ENCODE peak calls at places on chromosomes 11 and 22, in ten cellular contexts. M, V, E, K, O, G, I, R, Z and S are unnamed samples.

GRCh38 chr11:61406067-61406466 is 13.7 kb downstream of the TMEM216 start:
- DNase-seq in I (no peak), M (no peak), E (no peak), G (no peak), R (no peak), V (no peak), Z (no peak), O (no peak), K (no peak), S (no peak)

GRCh38 chr11:57566035-57566504 is 1.4 kb downstream of the UBE2L6 start:
- DNase-seq in I (peak; percentile 38), R (no peak), K (peak; percentile 59), E (no peak), G (no peak), O (peak; percentile 57), V (peak; percentile 14), Z (no peak), M (no peak), S (peak; percentile 17)

GRCh38 chr11:69301491-69302401 is 7.8 kb downstream of the MYEOV start:
- DNase-seq in Z (no peak), G (peak; percentile 87), O (peak; percentile 83), K (peak; percentile 79), I (no peak), E (peak; percentile 51), M (no peak), R (no peak), V (no peak), S (no peak)

GRCh38 chr11:48066881-48067800 is 86.8 kb downstream of the PTPRJ start:
- DNase-seq in Z (no peak), M (no peak), V (no peak), O (no peak), R (no peak), K (no peak), E (peak; percentile 43), G (no peak), I (no peak), S (no peak)

GRCh38 chr22:49956418-49956770 is 4.2 kb upstream of the PIM3 start:
- DNase-seq in V (no peak), G (no peak), E (no peak), O (no peak), R (no peak), Z (no peak), I (no peak), K (peak; percentile 54), M (peak; percentile 38), S (no peak)

GRCh38 chr11:9066432-9066925 is 24.9 kb downstream of the SCUBE2 start:
- DNase-seq in I (no peak), E (no peak), K (no peak), R (no peak), Z (no peak), M (no peak), O (no peak), G (no peak), V (no peak), S (no peak)

GRCh38 chr22:43777204-43777671 is 34.9 kb downstream of the EFCAB6 start:
- DNase-seq in K (no peak), E (peak; percentile 5), M (no peak), R (no peak), G (no peak), O (no peak), Z (no peak), I (no peak), V (no peak), S (no peak)

GRCh38 chr11:62980133-62980760 is 4.5 kb downstream of the SLC22A6 start:
- DNase-seq in R (no peak), M (no peak), Z (no peak), I (no peak), K (no peak), E (peak; percentile 37), G (no peak), V (no peak), O (no peak), S (no peak)

GRCh38 chr22:50531546-50532352 is 1.9 kb upstream of the TYMP start:
- DNase-seq in I (peak; percentile 64), E (peak; percentile 56), R (peak; percentile 68), V (peak; percentile 56), Z (peak; percentile 55), G (peak; percentile 83), K (peak; percentile 84), M (peak; percentile 57), O (peak; percentile 84), S (peak; percentile 48)

GRCh38 chr11:72144807-72145565 is 9.5 kb downstream of the FOLR3 start:
- DNase-seq in O (no peak), R (no peak), G (no peak), Z (no peak), E (no peak), I (no peak), V (no peak), M (no peak), K (no peak), S (no peak)

GRCh38 chr22:46121523-46122287 is 28.6 kb upstream of the PPARA start:
- DNase-seq in O (no peak), K (no peak), M (no peak), R (no peak), Z (no peak), E (no peak), G (no peak), I (no peak), V (no peak), S (no peak)

DNA sequence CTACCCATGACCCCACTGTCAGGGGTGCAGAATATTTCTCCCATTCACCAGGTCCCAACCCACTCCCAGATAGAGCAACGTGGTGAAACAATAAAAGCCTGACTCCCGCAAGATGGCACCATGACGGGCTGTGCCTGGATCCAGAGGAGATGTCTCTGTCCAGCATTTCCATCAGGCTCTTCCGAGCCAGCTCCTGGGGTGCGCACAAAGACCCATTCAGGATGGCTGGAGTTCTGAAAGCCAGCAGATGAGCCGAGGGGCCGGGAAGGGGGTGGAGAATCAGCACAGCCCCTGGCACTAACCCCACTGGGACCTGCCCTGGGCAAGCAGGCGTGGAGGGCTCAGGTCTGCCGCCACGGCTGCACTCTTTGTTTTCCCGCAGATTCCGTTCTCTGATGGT is 97.1 kb upstream of the BLID start:
- DNase-seq in M (no peak), I (no peak), O (no peak), Z (no peak), R (no peak), E (no peak), G (no peak), K (no peak), V (no peak), S (no peak)
- H3K4me1 ChIP-seq in M (peaks cover 48% of the 10 kb centered on the region), I (no peaks in the 10 kb centered on the region), O (no peaks in the 10 kb centered on the region), Z (peaks cover 8% of the 10 kb centered on the region), R (peaks cover 4% of the 10 kb centered on the region), E (no peaks in the 10 kb centered on the region), G (peaks cover 5% of the 10 kb centered on the region), K (peaks cover 22% of the 10 kb centered on the region), V (no peaks in the 10 kb centered on the region), S (no peaks in the 10 kb centered on the region)

GRCh38 chr22:22122348-22123117 is 122.1 kb upstream of the VPREB1 start:
- DNase-seq in M (no peak), K (no peak), E (no peak), O (no peak), I (no peak), Z (no peak), V (no peak), G (no peak), R (no peak), S (no peak)

GRCh38 chr22:22119003-22119402 is 125.6 kb upstream of the VPREB1 start:
- DNase-seq in E (no peak), K (no peak), Z (no peak), R (no peak), V (no peak), O (no peak), M (no peak), I (no peak), G (no peak), S (no peak)

GRCh38 chr22:22121445-22121844 is 123.1 kb upstream of the VPREB1 start:
- DNase-seq in Z (no peak), K (no peak), I (no peak), E (no peak), V (no peak), O (no peak), G (no peak), M (no peak), R (no peak), S (no peak)

GRCh38 chr22:22123118-22123959 is 121.2 kb upstream of the VPREB1 start:
- DNase-seq in K (no peak), M (no peak), V (no peak), O (no peak), Z (no peak), R (no peak), E (no peak), G (no peak), I (no peak), S (no peak)

DNA sequence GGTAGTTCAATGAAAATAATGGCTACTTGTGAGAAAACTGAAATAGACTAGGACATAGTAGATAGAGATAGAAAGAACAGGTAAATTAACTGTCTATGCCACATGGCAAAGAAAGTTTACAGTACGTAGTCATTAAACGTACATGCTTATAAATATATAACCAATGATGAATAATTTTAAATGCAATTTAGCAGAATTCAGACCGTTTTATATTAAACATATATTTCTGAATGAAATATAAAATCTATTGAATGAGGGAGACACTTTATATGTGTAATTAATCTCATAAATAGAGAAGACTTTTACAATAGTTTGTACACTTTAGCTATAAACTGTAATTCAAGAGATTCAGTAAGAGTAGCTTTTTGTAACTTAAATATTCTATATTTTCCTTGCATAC is 124.4 kb upstream of the VPREB1 start:
- DNase-seq in O (no peak), V (no peak), Z (no peak), E (no peak), G (no peak), K (no peak), R (no peak), M (no peak), I (no peak), S (no peak)
- H3K27me3 ChIP-seq in O (peaks cover 17% of the 10 kb centered on the region), V (peaks cover 4% of the 10 kb centered on the region), Z (no peaks in the 10 kb centered on the region), E (no peaks in the 10 kb centered on the region), G (no peaks in the 10 kb centered on the region), K (peaks cover 7% of the 10 kb centered on the region), R (peaks cover 15% of the 10 kb centered on the region), M (peaks cover 6% of the 10 kb centered on the region), I (no peaks in the 10 kb centered on the region), S (peaks cover 9% of the 10 kb centered on the region)

GRCh38 chr22:39931271-39931670 is 28.9 kb upstream of the TMA7B start:
- DNase-seq in G (no peak), M (no peak), R (no peak), E (no peak), I (no peak), V (no peak), O (no peak), Z (no peak), K (no peak), S (no peak)
- H3K4me1 ChIP-seq in G (no peaks in the 10 kb centered on the region), M (no peaks in the 10 kb centered on the region), R (no peaks in the 10 kb centered on the region), E (no peaks in the 10 kb centered on the region), I (peaks cover 100% of the 10 kb centered on the region), V (peaks cover 98% of the 10 kb centered on the region), O (peaks cover 4% of the 10 kb centered on the region), Z (no peaks in the 10 kb centered on the region), K (peaks cover 24% of the 10 kb centered on the region), S (peaks cover 99% of the 10 kb centered on the region)

DNA sequence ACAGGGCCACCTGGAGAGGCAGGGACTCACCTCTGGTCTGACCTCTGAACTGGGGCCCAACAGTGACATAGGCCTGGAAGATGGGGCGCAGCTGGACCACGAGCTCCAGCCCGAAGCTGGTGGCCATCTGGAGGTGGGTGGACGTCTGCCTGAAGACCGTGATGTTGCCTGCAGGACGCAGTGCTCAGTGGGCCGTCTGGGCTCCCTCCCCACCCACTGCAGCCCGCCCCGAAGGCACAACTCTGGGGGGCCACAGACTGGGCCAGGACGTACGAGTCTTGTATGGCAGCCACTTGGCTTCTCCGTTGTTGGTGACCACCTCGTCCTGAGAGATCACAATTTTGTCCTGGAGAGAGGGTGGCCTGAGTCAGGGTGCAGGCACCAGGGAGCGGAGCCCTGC is 7.9 kb downstream of the MUC6 start:
- DNase-seq in M (no peak), I (no peak), O (no peak), E (no peak), K (no peak), V (no peak), Z (no peak), R (no peak), G (no peak), S (no peak)
- H3K27me3 ChIP-seq in M (no peaks in the 10 kb centered on the region), I (no peaks in the 10 kb centered on the region), O (peaks cover 4% of the 10 kb centered on the region), E (no peaks in the 10 kb centered on the region), K (no peaks in the 10 kb centered on the region), V (no peaks in the 10 kb centered on the region), Z (no peaks in the 10 kb centered on the region), R (no peaks in the 10 kb centered on the region), G (no peaks in the 10 kb centered on the region), S (no peaks in the 10 kb centered on the region)